ENCODE peak calls at places on chromosomes 2 and 18, in eight cellular contexts. M is astrocyte of the spinal cord, Z is sigmoid colon, Y is mucosa of descending colon, J is epithelial cell of proximal tubule, B is adrenal gland, G is osteocyte, A is uterus. H is an unnamed sample.
A peak's percentile ranks its signal among the peaks of the same experiment; 100 is the strongest.

GRCh38 chr18:12774982-12775381 is 72.1 kb downstream of the PSMG2 start:
- DNase-seq in Y (no peak), Z (no peak), J (no peak), G (no peak), B (no peak), M (no peak), A (no peak), H (no peak)

GRCh38 chr2:14903709-14904374 is 271.3 kb downstream of the LRATD1 start:
- DNase-seq in M (no peak), Z (no peak), G (no peak), A (no peak), Y (peak; percentile 57), J (no peak), B (no peak), H (peak; percentile 25)

GRCh38 chr2:121480826-121481225 is 49.9 kb upstream of the RNU4ATAC start:
- DNase-seq in B (no peak), G (no peak), M (peak; percentile 95), Y (no peak), A (peak; percentile 24), J (no peak), Z (peak; percentile 74), H (no peak)

GRCh38 chr2:95023222-95023597 is 2.3 kb upstream of the MAL start:
- DNase-seq in M (no peak), Y (no peak), B (no peak), Z (no peak), A (no peak), J (no peak), G (no peak), H (no peak)

GRCh38 chr18:6009751-6010150 is 114.4 kb upstream of the TMEM200C start:
- DNase-seq in J (no peak), A (no peak), M (peak; percentile 54), B (no peak), Z (no peak), G (no peak), Y (no peak), H (no peak)

GRCh38 chr2:4272261-4272858 is 569.0 kb downstream of the DCDC2C start:
- DNase-seq in J (no peak), A (no peak), Z (no peak), B (no peak), Y (no peak), M (no peak), G (no peak), H (no peak)

GRCh38 chr2:82023710-82024109 is 1719.2 kb upstream of the LRRTM1 start:
- DNase-seq in Y (no peak), Z (no peak), A (no peak), M (no peak), B (no peak), G (no peak), J (no peak), H (no peak)

GRCh38 chr2:80830891-80831290 is 526.3 kb upstream of the LRRTM1 start:
- DNase-seq in B (no peak), M (no peak), A (no peak), J (no peak), Z (no peak), Y (no peak), G (no peak), H (no peak)

GRCh38 chr2:149084924-149085795 is 46.7 kb downstream of the LYPD6B start:
- DNase-seq in G (no peak), M (no peak), Y (no peak), Z (no peak), B (no peak), A (no peak), J (no peak), H (no peak)

GRCh38 chr2:134436706-134437105 is 182.8 kb downstream of the MGAT5 start:
- DNase-seq in J (no peak), Z (no peak), B (no peak), A (no peak), M (no peak), Y (no peak), G (no peak), H (no peak)

DNA sequence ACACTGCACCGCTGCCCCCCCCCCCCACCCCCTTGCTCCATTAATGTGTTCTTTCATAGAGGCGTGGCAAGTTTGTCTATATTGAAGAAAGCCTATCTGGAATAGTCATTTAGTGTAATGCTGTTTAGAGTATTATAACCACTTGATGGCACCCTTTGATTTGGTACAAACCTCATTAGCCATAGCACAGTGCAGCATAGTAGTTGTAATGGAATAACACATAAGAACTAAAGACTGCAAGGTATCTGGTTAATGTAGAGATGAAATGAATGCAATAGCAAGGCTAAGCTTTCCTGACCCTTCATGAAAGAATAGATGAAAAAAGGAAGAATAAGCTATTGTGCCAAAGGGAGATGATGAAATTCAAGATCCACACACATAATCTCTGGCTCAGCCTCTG is 81.9 kb downstream of the EHBP1 start:
- DNase-seq in G (no peak), Y (no peak), A (no peak), Z (no peak), M (peak; percentile 46), B (no peak), J (no peak), H (no peak)
- TF ChIP-seq CTCF in G (peak; percentile 62), Y (no peak), A (peak; percentile 27), Z (no peak), M (peak; percentile 28), B (peak; percentile 42), J (peak; percentile 54), H (peak; percentile 65)

GRCh38 chr2:224040753-224041152 is 1.7 kb upstream of the SERPINE2 start:
- DNase-seq in A (no peak), J (no peak), G (no peak), Y (no peak), Z (no peak), B (no peak), M (no peak), H (no peak)

GRCh38 chr2:224039770-224040088 is 643 bp upstream of the SERPINE2 start:
- DNase-seq in Y (no peak), Z (no peak), M (no peak), A (no peak), G (no peak), J (no peak), B (no peak), H (no peak)

GRCh38 chr2:224038830-224039079 is 331 bp downstream of the SERPINE2 start:
- DNase-seq in B (no peak), M (no peak), Y (no peak), J (no peak), A (no peak), G (no peak), Z (no peak), H (no peak)

GRCh38 chr2:224038049-224038829 is 847 bp downstream of the SERPINE2 start:
- DNase-seq in J (no peak), G (no peak), M (peak; percentile 43), A (no peak), B (peak; percentile 16), Y (no peak), Z (no peak), H (peak; percentile 43)

DNA sequence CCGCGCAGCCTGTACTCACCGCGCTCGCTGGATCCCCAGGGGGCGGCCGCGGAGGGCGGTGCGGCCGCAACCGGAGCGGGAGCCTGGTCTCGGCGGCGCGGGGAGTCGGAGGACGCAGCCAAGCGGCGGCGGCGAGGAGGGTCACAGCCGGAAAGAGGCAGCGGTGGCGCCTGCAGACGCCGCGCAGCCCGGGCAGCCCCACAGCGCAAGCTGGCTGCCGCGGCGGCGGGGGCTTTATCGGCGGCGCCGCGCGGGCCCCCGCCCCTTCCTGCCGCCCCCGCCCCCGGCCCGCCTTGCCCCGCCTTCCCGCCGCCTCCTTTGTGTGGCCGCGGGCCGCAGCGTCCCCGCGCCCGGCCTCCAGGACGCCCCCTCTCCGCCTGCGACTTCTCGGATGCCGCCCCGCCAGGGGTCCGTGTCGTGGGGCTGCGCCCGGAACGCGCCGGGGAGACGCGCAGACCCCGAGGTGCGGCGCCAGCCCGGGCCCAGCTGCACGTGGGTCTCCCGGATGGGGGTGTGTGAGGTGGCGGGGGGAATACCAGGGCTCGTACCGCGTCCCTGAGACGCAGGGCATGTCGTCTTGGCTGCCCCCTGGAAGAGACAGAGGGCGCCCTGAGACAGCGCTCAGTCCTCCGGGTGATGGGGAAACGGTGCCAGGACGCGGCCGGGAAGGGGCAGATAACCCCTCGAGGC is at the start of gene SERPINE2:
- DNase-seq in A (peak; percentile 18), Y (peak; percentile 59), Z (peak; percentile 71), M (peak; percentile 69), J (no peak), G (peak; percentile 85), B (peak; percentile 47), H (peak; percentile 61)
- TF ChIP-seq CTCF in A (peak; percentile 30), Y (no peak), Z (no peak), M (peak; percentile 53), J (peak; percentile 54), G (peak; percentile 67), B (no peak), H (peak; percentile 26)

DNA sequence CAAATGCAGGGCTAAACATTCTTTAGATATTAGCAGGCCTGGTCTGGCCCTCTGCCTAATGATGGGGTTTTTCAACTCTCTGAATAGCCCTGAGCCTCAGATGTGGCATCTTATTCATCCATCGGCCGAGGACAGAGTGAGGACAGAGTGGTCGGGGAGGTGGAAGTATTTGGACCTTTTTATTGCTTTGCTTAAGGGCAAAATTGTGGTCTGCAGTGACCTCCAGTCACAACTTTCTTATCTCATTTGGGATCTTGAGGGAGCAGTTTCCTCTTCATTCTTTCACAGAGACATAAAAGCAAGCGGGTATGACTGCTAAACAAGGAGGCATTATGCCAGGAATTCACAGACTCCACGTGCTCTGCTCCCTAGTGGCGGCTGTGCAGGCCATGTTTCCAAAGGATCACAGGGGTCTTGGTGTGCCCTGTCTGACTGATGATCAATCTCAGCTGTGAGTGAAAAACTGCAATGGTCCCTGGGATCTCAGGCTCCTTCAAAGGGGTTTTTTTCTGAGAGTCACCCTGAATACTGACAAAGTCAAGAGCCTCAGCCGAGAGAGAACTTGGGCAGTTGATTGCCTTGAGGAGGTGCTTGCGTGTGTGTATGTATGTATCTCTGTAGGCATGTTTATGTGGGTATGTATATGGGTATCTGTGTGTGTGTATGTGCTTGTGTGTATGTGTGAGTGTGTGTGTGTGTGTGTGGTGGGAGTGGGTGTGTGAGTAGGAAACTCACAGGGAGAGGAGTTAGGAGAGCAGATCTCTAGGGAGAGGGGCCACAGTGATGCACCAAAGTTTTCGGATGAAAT is 47.6 kb downstream of the RAPGEF4 start:
- DNase-seq in M (peak; percentile 98), Z (no peak), J (peak; percentile 35), Y (no peak), G (no peak), B (no peak), A (no peak), H (peak; percentile 31)
- TF ChIP-seq CTCF in M (peak; percentile 43), Z (no peak), J (peak; percentile 34), Y (no peak), G (no peak), B (no peak), A (no peak), H (peak; percentile 14)

GRCh38 chr2:106098081-106098480 is 96.0 kb downstream of the UXS1 start:
- DNase-seq in J (no peak), B (no peak), G (no peak), Y (no peak), A (no peak), M (no peak), Z (no peak), H (no peak)
- TF ChIP-seq CTCF in J (peak; percentile 47), B (no peak), G (peak; percentile 60), Y (no peak), A (no peak), M (peak; percentile 33), Z (no peak), H (peak; percentile 56)

DNA sequence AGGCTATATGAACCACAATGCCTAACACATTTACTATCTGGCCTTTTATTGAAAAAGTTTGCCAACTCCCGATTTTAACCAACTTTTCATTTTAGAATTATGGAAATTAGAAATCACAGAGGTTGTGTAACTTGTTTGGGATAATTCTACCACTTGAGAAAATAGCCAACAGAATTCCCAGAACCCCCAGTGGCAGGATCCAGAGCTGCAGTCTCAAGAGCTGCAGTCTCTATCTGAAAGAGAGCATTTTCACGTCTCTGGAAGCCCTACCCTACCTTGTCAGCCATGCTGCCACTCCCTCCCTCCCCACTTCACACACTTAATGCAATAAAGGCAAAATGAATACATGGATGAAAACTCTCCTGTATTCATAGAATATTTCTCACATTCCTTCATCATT is 23.4 kb upstream of the TSPYL6 start:
- DNase-seq in J (no peak), G (no peak), B (no peak), A (no peak), M (no peak), Y (no peak), Z (no peak), H (no peak)
- TF ChIP-seq CTCF in J (peak; percentile 43), G (no peak), B (no peak), A (no peak), M (peak; percentile 38), Y (no peak), Z (no peak), H (peak; percentile 34)